ENCODE peak calls at places on chromosomes 3 and 15, in four cellular contexts. D is lower leg skin, P is kidney, N is NCI-H1417. I is an unnamed sample.

GRCh38 chr3:6878731-6879130 is 17.8 kb downstream of the GRM7 start:
- DNase-seq in D (no peak), P (no peak), N (no peak), I (no peak)

GRCh38 chr3:120450914-120451669 is at the start of gene FSTL1:
- DNase-seq in D (peak), P (peak), N (no peak), I (peak)

GRCh38 chr3:72664576-72664975 is 183.7 kb downstream of the SHQ1 start:
- DNase-seq in D (no peak), P (no peak), N (no peak), I (no peak)

GRCh38 chr3:23959147-23959900 is 14.2 kb downstream of the NR1D2 start:
- DNase-seq in D (no peak), P (no peak), N (no peak), I (no peak)

GRCh38 chr15:68997930-68998777 is 16.3 kb upstream of the NOX5 start:
- DNase-seq in D (no peak), P (no peak), N (no peak), I (no peak)

GRCh38 chr3:186783070-186783730 is at the start of gene EIF4A2:
- DNase-seq in D (peak), P (peak), N (peak), I (peak)

GRCh38 chr15:72285927-72286516 is 13.7 kb upstream of the PARP6 start:
- DNase-seq in D (no peak), P (no peak), N (no peak), I (no peak)

GRCh38 chr15:71505962-71506361 is 304.4 kb upstream of the NR2E3 start:
- DNase-seq in D (no peak), P (no peak), N (no peak), I (no peak)

GRCh38 chr15:72535911-72536310 is 61.8 kb downstream of the ARIH1 start:
- DNase-seq in D (no peak), P (no peak), N (no peak), I (no peak)